ENCODE peak calls at places on chromosomes 5 and 9, in four cellular contexts. J is IMR-90, Z is neuronal stem cell, B is H9. T is an unnamed sample.

GRCh38 chr9:98607787-98608186 is 100.9 kb downstream of the GABBR2 start:
- DNase-seq in J (peak; percentile 97), Z (no peak), B (no peak), T (no peak)

GRCh38 chr5:100790170-100790665 is 112.9 kb downstream of the ST8SIA4 start:
- DNase-seq in J (no peak), Z (peak; percentile 38), B (peak; percentile 49), T (peak; percentile 56)

GRCh38 chr5:136636001-136636400 is 270.7 kb upstream of the TRPC7 start:
- DNase-seq in J (no peak), Z (no peak), B (no peak), T (no peak)

GRCh38 chr5:151156732-151157402 is 712 bp downstream of the ANXA6 start:
- DNase-seq in J (peak; percentile 23), Z (no peak), B (peak; percentile 39), T (peak; percentile 40)

GRCh38 chr9:124661184-124661755 is 109.8 kb downstream of the NR6A1 start:
- DNase-seq in J (peak; percentile 19), Z (no peak), B (no peak), T (no peak)

GRCh38 chr5:125597338-125597737 is 825.9 kb upstream of the GRAMD2B start:
- DNase-seq in J (peak; percentile 74), Z (no peak), B (no peak), T (no peak)

GRCh38 chr5:168647083-168647482 is 67.9 kb upstream of the PANK3 start:
- DNase-seq in J (no peak), Z (no peak), B (no peak), T (peak; percentile 80)

GRCh38 chr5:119218830-119219782 is 136.7 kb upstream of the TNFAIP8 start:
- DNase-seq in J (peak; percentile 6), Z (no peak), B (no peak), T (no peak)

GRCh38 chr5:81904861-81905260 is 67.0 kb upstream of the ATG10 start:
- DNase-seq in J (peak; percentile 56), Z (no peak), B (no peak), T (peak; percentile 40)

GRCh38 chr5:36200513-36200912 is 41.2 kb downstream of the NADK2 start:
- DNase-seq in J (peak; percentile 55), Z (no peak), B (no peak), T (no peak)

GRCh38 chr9:93326056-93326455 is 125.4 kb upstream of the FAM120A start:
- DNase-seq in J (no peak), Z (no peak), B (no peak), T (no peak)

GRCh38 chr5:8247485-8247884 is 378.5 kb downstream of the MTRR start:
- DNase-seq in J (peak; percentile 1), Z (no peak), B (no peak), T (no peak)

GRCh38 chr9:137276757-137277328 is 683 bp upstream of the TOR4A start:
- DNase-seq in J (peak; percentile 38), Z (no peak), B (peak; percentile 71), T (peak; percentile 84)

GRCh38 chr9:79617395-79617794 is 45.6 kb downstream of the TLE4 start:
- DNase-seq in J (peak; percentile 63), Z (no peak), B (no peak), T (no peak)

GRCh38 chr9:71769175-71770165 is 1.2 kb upstream of the CEMIP2 start:
- DNase-seq in J (no peak), Z (no peak), B (peak; percentile 94), T (peak; percentile 96)

GRCh38 chr9:130327070-130327780 is 61.7 kb downstream of the HMCN2 start:
- DNase-seq in J (no peak), Z (no peak), B (peak; percentile 84), T (peak; percentile 61)

GRCh38 chr9:94482110-94482509 is 72.8 kb upstream of the PCAT7 start:
- DNase-seq in J (no peak), Z (no peak), B (no peak), T (no peak)
- H4K8ac ChIP-seq in J (no peak overlapping the region), Z (no peak overlapping the region), B (no peak overlapping the region), T (no peak overlapping the region)

GRCh38 chr9:134352247-134352933 is 26.1 kb downstream of the RXRA start:
- DNase-seq in J (no peak), Z (no peak), B (no peak), T (no peak)

GRCh38 chr9:134349941-134350340 is 23.7 kb downstream of the RXRA start:
- DNase-seq in J (no peak), Z (no peak), B (no peak), T (no peak)

GRCh38 chr9:134348404-134349155 is 22.3 kb downstream of the RXRA start:
- DNase-seq in J (no peak), Z (no peak), B (no peak), T (no peak)

GRCh38 chr9:134351777-134352176 is 25.5 kb downstream of the RXRA start:
- DNase-seq in J (no peak), Z (no peak), B (no peak), T (no peak)

DNA sequence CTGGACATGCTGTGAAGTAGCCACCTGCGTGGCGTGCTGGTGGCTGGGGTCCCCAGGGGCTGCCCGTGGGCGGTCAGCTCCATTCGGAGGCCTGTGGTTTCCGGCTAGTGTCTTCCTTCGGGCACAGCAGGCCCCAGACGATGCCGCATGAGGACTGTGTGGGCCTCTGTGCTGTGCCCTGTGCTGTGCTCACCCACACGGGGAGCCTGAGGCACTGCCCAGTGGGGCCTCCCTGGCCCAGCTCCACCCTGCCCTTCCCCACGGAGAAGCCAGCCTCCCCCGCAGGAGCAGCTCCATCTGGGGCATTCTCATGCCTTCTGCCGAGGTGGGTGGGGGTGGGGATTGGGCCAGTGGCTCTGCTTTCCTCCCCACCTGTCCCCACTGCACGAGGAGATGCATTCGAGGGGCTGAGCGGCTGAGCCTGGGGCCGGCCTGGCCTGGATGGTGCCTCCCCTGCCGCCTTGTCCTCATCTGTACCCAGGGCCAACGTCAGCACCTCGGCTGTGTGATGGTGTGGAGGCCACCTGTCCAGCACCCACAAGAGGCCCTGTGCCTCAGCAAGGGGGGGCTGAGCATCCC is 24.2 kb downstream of the RXRA start:
- DNase-seq in J (no peak), Z (no peak), B (no peak), T (no peak)
- H2AK5ac ChIP-seq in J (no peak overlapping the region), Z (no peak overlapping the region), B (no peak overlapping the region), T (no peak overlapping the region)

GRCh38 chr9:33813712-33814641 is 3.0 kb upstream of the UBE2R2 start:
- DNase-seq in J (peak; percentile 90), Z (no peak), B (no peak), T (peak; percentile 31)
- H3K4ac ChIP-seq in J (peak overlapping the region; percentile 84), Z (no peak overlapping the region), B (no peak overlapping the region), T (no peak overlapping the region)

DNA sequence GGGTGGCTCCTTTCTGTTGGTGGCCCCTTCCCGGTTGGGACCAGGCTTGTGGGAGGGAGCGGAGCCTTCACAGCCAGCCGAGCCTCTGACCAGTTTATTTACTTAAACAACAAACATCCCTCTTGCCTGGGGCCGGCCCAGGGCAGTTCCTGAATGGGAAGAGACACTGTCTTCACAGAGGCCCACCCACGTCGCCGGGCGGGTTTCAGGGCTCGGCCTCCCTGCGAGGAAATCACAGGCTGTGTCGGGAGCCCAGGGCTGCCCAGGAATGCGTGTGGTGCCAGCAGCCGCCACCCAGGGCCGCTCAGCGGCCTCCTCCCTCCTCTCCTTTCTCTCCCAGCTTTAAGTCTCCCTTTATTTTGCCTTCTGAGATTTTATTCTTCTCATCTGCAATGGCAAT is 132.5 kb downstream of the HSD17B3 start:
- DNase-seq in J (peak; percentile 4), Z (peak; percentile 69), B (peak; percentile 69), T (peak; percentile 85)
- H4K8ac ChIP-seq in J (no peak overlapping the region), Z (no peak overlapping the region), B (no peak overlapping the region), T (peak overlapping the region; percentile 1)

T was measured in mesendoderm.